ENCODE peak calls at places on chromosomes 5 and 9, in four cellular contexts. U is tibial artery, L is testis, I is uterus. Z is an unnamed sample. For H3K9me3, the result is how much of the 10 kb centered on the place peaks cover.

GRCh38 chr5:123814796-123815479 is 303.0 kb downstream of the CSNK1G3 start:
- DNase-seq in U (no peak), L (no peak), I (no peak), Z (no peak)

GRCh38 chr9:86795047-86795437 is 152.3 kb downstream of the GAS1 start:
- DNase-seq in U (no peak), L (no peak), I (peak), Z (no peak)

GRCh38 chr5:99926463-99926862 is 608.7 kb upstream of the FAM174A start:
- DNase-seq in U (no peak), L (no peak), I (no peak), Z (no peak)

GRCh38 chr9:88990721-88991065 is 575 bp upstream of the S1PR3 start:
- DNase-seq in U (no peak), L (no peak), I (no peak), Z (peak)

GRCh38 chr9:122179690-122180074 is 20.0 kb downstream of the MORN5 start:
- DNase-seq in U (no peak), L (no peak), I (no peak), Z (no peak)

GRCh38 chr9:116370587-116370986 is 217.0 kb downstream of the PAPPA start:
- DNase-seq in U (no peak), L (no peak), I (no peak), Z (no peak)

GRCh38 chr5:42317575-42317974 is 105.7 kb upstream of the GHR start:
- DNase-seq in U (no peak), L (no peak), I (no peak), Z (no peak)

GRCh38 chr5:35884125-35884788 is 27.6 kb downstream of the IL7R start:
- DNase-seq in U (no peak), L (no peak), I (no peak), Z (no peak)

GRCh38 chr5:179373101-179373934 is 28.1 kb upstream of the ADAMTS2 start:
- DNase-seq in U (no peak), L (peak), I (no peak), Z (no peak)
- H3K9me3 ChIP-seq in U (under half), L (under half), I (under half), Z (under half)

GRCh38 chr5:175378444-175379028 is 65.4 kb downstream of the DRD1 start:
- DNase-seq in U (no peak), L (no peak), I (no peak), Z (no peak)
- H3K27ac ChIP-seq in U (no peak), L (no peak), I (no peak), Z (no peak)

GRCh38 chr5:2742921-2743679 is 8.4 kb downstream of the IRX2 start:
- DNase-seq in U (peak), L (no peak), I (no peak), Z (no peak)
- H3K4me3 ChIP-seq in U (no peak), L (peak), I (no peak), Z (no peak)

GRCh38 chr5:178781936-178782335 is 51.5 kb upstream of the ZNF354A start:
- DNase-seq in U (no peak), L (no peak), I (no peak), Z (no peak)
- H3K9me3 ChIP-seq in U (under half), L (under half), I (under half), Z (under half)

DNA sequence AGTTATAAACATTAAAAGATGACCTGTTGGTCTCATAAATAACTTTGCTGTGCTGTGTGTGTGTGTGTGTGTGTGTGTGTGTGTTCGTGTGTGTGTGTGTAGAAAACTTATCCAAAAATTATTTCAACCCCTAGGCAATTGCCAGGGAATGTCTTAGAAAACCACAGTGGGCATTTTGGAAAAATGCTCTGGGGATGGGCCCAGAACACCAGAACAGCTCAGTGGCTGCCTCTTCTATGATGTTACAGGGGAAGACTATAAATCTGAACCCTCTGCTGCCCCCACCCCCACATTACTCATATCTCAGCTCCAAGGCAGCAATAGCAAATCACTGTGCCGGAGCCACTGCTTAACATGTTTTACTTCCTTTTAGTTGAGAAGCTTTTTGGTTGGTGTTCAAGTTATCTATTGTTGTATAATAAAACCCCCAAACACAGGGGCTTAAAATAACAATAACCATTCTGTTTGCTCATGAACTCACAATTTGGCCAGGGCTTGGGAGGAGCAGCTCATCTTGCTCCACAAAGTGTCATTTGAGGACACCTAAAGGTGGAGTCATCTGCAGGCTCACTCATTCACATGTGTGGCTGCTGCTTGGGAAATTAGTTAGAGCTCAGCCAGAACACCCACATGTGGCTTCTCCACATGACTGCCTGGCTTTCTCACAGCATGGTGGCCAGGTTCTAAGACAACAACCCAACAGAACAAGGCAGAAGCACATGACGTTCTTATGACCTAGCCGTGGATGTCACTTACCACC is 40.4 kb downstream of the ACTBL2 start:
- DNase-seq in U (no peak), L (no peak), I (no peak), Z (no peak)
- H3K27ac ChIP-seq in U (peak), L (no peak), I (peak), Z (no peak)

DNA sequence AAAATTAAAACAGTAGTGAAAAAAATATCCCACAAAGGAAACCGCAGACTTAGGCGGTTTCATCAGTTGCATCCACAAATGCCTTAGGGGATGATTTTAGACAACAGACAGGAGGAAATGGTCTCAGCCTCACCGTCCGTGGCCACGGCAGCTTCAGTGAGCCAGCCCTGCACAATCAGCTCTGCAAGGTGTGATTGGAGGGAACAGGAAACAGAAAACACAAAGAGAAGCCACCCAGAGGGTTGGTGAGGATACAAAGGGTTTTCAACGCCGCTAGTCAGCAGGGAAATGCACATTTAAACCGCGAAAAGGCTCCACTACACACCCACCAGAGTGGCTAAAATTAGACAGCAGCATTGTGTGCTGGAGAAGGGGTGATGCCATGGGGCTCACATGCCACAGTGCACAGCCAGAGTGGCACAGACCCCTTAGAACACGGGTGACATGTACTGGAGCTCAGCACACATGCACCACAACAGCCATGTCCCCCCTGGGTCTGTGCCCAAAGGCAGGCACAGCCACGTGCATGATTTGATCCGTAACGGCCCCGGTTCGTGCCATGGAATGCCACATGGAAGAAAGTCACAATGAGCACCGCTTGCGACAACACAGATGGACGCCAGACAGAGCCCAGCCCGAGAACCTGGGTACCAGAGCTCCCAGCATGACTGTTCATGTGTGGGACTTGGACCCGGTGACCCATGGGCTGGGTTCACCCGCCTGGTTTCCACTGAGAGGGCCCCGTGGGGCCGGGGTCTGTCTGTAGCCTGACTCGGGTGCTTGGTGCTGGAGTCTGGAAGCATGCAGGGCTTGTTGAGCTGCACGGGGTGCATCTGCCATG is 18.3 kb upstream of the TERT start:
- DNase-seq in U (peak), L (peak), I (no peak), Z (no peak)
- H3K4me3 ChIP-seq in U (no peak), L (no peak), I (no peak), Z (no peak)

GRCh38 chr9:137943655-137944054 is 66.1 kb downstream of the CACNA1B start:
- DNase-seq in U (no peak), L (no peak), I (no peak), Z (no peak)

GRCh38 chr9:137945581-137945980 is 68.0 kb downstream of the CACNA1B start:
- DNase-seq in U (no peak), L (no peak), I (no peak), Z (no peak)

GRCh38 chr9:137949260-137949659 is 71.7 kb downstream of the CACNA1B start:
- DNase-seq in U (no peak), L (no peak), I (no peak), Z (no peak)

GRCh38 chr9:137948642-137949041 is 71.1 kb downstream of the CACNA1B start:
- DNase-seq in U (no peak), L (no peak), I (no peak), Z (no peak)

GRCh38 chr9:137947012-137947411 is 69.4 kb downstream of the CACNA1B start:
- DNase-seq in U (no peak), L (no peak), I (no peak), Z (no peak)
- H3K9me3 ChIP-seq in U (under half), L (under half), I (under half), Z (under half)

DNA sequence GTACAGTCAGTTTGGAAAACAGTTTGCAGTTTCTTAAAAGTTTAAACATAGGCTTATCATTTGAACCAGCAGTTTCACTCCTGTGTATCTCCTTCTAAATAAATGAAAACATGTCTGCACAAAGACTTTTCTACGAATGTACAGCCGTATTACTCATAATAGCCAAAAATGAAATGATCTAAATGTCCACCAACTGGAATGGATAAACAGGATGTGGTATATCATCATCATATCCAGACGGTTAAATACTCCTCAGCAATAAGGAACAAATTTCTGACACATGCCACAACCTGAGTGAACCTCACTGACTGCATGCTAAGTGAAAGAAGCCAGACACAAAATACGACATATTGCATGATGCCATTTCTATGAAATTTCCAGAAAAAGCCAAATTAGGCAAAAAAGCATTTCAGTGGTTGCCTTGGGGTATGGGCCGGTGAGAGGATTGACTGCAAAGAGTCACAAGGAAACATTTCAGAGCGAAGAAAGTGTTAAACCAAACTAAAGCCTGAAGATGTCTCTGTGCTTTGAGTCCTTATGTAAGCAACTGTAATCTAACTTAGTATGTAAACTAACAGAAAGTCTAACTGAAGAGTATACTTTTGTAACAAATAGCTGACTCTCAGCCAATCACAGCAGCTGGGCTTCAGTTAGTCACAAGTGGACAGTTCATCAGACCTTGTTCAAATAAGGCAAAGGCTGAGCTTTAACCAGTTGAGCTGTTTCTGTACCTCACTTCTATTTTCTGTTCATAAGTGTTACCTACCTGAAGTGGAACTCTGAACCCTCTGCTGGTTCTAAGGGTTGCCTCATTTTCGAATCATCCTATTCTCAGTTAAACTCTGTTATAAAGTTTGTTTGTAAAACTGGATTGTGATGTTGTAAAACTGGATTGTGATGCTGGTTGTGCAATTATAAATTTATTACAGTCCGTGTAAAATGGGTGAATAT is 65.2 kb downstream of the TRIO start:
- DNase-seq in U (no peak), L (peak), I (no peak), Z (no peak)
- H3K27ac ChIP-seq in U (no peak), L (no peak), I (peak), Z (no peak)